ENCODE peak calls at places on chromosomes 13 and 19, in six cellular contexts. M, A, S, W, J and Q are unnamed samples.

GRCh38 chr13:28981530-28981929 is 161.4 kb downstream of the MTUS2 start:
- DNase-seq in J (no peak), S (no peak), M (no peak), A (no peak), W (no peak), Q (no peak)

GRCh38 chr19:2618611-2619010 is 83.9 kb downstream of the GNG7 start:
- DNase-seq in J (peak), M (no peak), A (no peak), S (peak), W (peak), Q (peak)

GRCh38 chr19:3785464-3785937 is 680 bp downstream of the MATK start:
- DNase-seq in A (no peak), M (no peak), J (peak), S (no peak), W (no peak), Q (no peak)

GRCh38 chr13:113460064-113460555 is 6.8 kb upstream of the ADPRHL1 start:
- DNase-seq in W (no peak), A (no peak), M (no peak), S (no peak), J (no peak), Q (no peak)

GRCh38 chr19:58330458-58330857 is 3.7 kb downstream of the ZSCAN22 start:
- DNase-seq in S (peak), M (peak), A (peak), W (peak), J (no peak), Q (peak)

GRCh38 chr13:105276571-105276970 is 1258.9 kb downstream of the EFNB2 start:
- DNase-seq in S (no peak), A (no peak), W (no peak), M (no peak), J (no peak), Q (no peak)

GRCh38 chr13:111171629-111172028 is 56.5 kb downstream of the ARHGEF7 start:
- DNase-seq in A (peak), S (no peak), W (peak), J (no peak), M (no peak), Q (no peak)

GRCh38 chr13:91747164-91747563 is 348.7 kb downstream of the GPC5 start:
- DNase-seq in W (no peak), J (no peak), S (no peak), M (no peak), A (no peak), Q (no peak)

GRCh38 chr19:16203256-16204004 is 5.7 kb downstream of the AP1M1 start:
- DNase-seq in M (no peak), A (no peak), W (no peak), J (no peak), S (no peak), Q (no peak)

GRCh38 chr19:31174948-31175347 is 174.3 kb downstream of the TSHZ3 start:
- DNase-seq in W (no peak), A (no peak), S (no peak), M (no peak), J (no peak), Q (no peak)

GRCh38 chr19:28020631-28021315 is 1192.2 kb downstream of the UQCRFS1 start:
- DNase-seq in A (no peak), S (no peak), W (no peak), M (no peak), J (no peak), Q (no peak)

GRCh38 chr19:30653646-30654386 is 281.6 kb downstream of the ZNF536 start:
- DNase-seq in W (no peak), S (no peak), A (no peak), M (no peak), J (no peak), Q (no peak)

GRCh38 chr13:45500492-45501174 is 35.9 kb downstream of the COG3 start:
- DNase-seq in M (peak), W (peak), S (no peak), J (no peak), A (peak), Q (peak)

GRCh38 chr13:20303636-20304035 is 71.5 kb upstream of the GJB6 start:
- DNase-seq in M (no peak), W (no peak), J (no peak), A (peak), S (no peak), Q (no peak)

GRCh38 chr13:49220856-49221614 is 897 bp downstream of the MLNR start:
- DNase-seq in M (no peak), W (peak), S (no peak), A (peak), J (no peak), Q (peak)

GRCh38 chr13:61144834-61145593 is 270.6 kb downstream of the PCDH20 start:
- DNase-seq in A (no peak), W (no peak), J (no peak), M (no peak), S (no peak), Q (no peak)

GRCh38 chr13:98890186-98890585 is 87.7 kb downstream of the DOCK9 start:
- DNase-seq in W (peak), S (peak), M (no peak), J (no peak), A (peak), Q (peak)

GRCh38 chr19:28710278-28710677 is 502.7 kb downstream of the UQCRFS1 start:
- DNase-seq in W (peak), J (peak), S (peak), M (peak), A (peak), Q (peak)

GRCh38 chr13:99059498-99060070 is 81.7 kb upstream of the DOCK9 start:
- DNase-seq in J (no peak), A (no peak), W (no peak), S (no peak), M (no peak), Q (no peak)

GRCh38 chr19:47716270-47716937 is 3.2 kb downstream of the EHD2 start:
- DNase-seq in S (no peak), J (no peak), M (no peak), W (no peak), A (no peak), Q (no peak)

GRCh38 chr13:110559986-110560385 is 1.5 kb downstream of the RAB20 start:
- DNase-seq in S (no peak), A (no peak), W (no peak), M (no peak), J (no peak), Q (no peak)

GRCh38 chr19:35254341-35255297 is 5.8 kb downstream of the LSR start:
- DNase-seq in S (no peak), A (no peak), M (no peak), W (no peak), J (no peak), Q (no peak)

GRCh38 chr13:60351816-60352215 is 45.2 kb upstream of the TDRD3 start:
- DNase-seq in A (peak), M (no peak), W (no peak), J (no peak), S (no peak), Q (peak)

GRCh38 chr19:29587059-29587458 is 19.0 kb upstream of the POP4 start:
- DNase-seq in A (no peak), W (no peak), M (no peak), J (no peak), S (no peak), Q (no peak)

GRCh38 chr19:16293133-16294085 is 31.2 kb upstream of the KLF2 start:
- DNase-seq in A (peak), W (peak), M (no peak), S (no peak), J (no peak), Q (peak)

GRCh38 chr19:54383330-54383729 is 18.6 kb upstream of the LAIR1 start:
- DNase-seq in A (no peak), W (no peak), S (no peak), M (no peak), J (no peak), Q (no peak)

GRCh38 chr19:23254141-23254910 is 4.1 kb upstream of the ZNF724 start:
- DNase-seq in M (no peak), A (no peak), W (no peak), J (no peak), S (no peak), Q (no peak)

GRCh38 chr19:13260883-13261653 is 110.9 kb downstream of the IER2 start:
- DNase-seq in W (peak), S (peak), M (peak), A (peak), J (no peak), Q (peak)

GRCh38 chr13:105202384-105202783 is 1333.1 kb downstream of the EFNB2 start:
- DNase-seq in A (peak), W (peak), J (no peak), M (peak), S (peak), Q (peak)

GRCh38 chr13:41456768-41457588 is at the start of gene RGCC:
- DNase-seq in M (peak), S (no peak), J (peak), W (peak), A (peak), Q (peak)

GRCh38 chr13:34145061-34145460 is 327.1 kb downstream of the RFC3 start:
- DNase-seq in J (no peak), W (no peak), M (no peak), S (no peak), A (no peak), Q (no peak)

GRCh38 chr13:76993021-76993420 is 1.1 kb downstream of the CLN5 start:
- DNase-seq in A (no peak), M (no peak), W (peak), J (no peak), S (peak), Q (peak)